ENCODE peak calls at places on chromosomes 2 and 18, in four cellular contexts. N, R, P and V are unnamed samples.

GRCh38 chr2:119574108-119574815 is 30.0 kb downstream of the CFAP221 start:
- DNase-seq in R (no peak), N (no peak), P (no peak), V (no peak)

GRCh38 chr2:10550206-10551001 is 102.3 kb upstream of the ODC1 start:
- DNase-seq in N (peak), P (no peak), R (no peak), V (no peak)

GRCh38 chr2:42239811-42240210 is 70.7 kb downstream of the EML4 start:
- DNase-seq in P (no peak), R (no peak), N (no peak), V (no peak)

GRCh38 chr2:197179744-197180498 is 130.7 kb downstream of the ANKRD44 start:
- DNase-seq in N (peak), R (no peak), P (no peak), V (no peak)

GRCh38 chr2:226600184-226600583 is 199.4 kb downstream of the IRS1 start:
- DNase-seq in P (peak), R (no peak), N (no peak), V (no peak)

GRCh38 chr18:78884502-78884901 is 95.1 kb upstream of the SALL3 start:
- DNase-seq in R (no peak), P (no peak), N (no peak), V (no peak)

GRCh38 chr2:138373993-138374408 is 127.6 kb upstream of the SPOPL start:
- DNase-seq in R (peak), N (peak), P (peak), V (no peak)

GRCh38 chr2:34305587-34305986 is 706.5 kb upstream of the FAM98A start:
- DNase-seq in P (no peak), N (no peak), R (no peak), V (no peak)

DNA sequence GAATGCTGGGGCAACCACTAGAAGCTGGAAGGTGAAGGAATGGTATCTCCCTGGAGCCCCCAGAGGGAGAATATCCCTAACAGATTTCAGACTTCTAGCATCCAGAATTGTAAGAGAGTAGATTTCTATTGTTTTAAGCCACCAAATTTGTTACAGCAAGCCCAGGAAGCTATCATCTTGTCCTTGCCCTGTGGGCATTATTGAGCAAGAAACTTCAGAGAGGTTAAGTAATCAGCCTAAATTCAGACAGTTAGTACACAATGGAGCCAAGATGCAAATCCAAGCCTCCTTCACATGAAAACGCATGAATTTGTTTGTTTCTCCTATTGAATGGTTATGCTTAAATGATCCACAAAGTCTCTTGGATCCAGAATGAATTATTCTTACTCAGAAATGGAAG is 55.3 kb upstream of the TRIB2 start:
- DNase-seq in N (no peak), R (no peak), P (no peak), V (no peak)
- TF ChIP-seq GABPA in N (no peak), R (no peak), P (no peak), V (no peak)

DNA sequence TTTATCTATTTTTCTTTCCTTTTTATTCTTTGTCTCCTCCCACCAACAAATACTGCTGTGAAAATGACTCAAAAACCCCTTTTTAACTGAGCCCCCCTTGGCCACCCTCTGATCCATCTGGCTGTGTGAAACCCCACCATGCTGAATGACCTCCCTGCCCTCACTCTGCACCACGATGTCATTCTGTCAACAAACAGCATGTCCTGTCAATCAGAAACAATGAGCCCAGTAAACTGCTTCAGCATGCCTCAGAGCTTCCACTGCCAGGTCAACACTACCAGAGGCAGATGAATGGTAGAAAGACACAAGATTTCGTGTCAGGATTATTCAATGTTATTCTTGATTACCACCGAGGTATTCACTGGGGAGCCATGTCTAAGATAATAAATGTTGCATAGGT is 76.8 kb downstream of the LRP2 start:
- DNase-seq in P (no peak), R (no peak), N (no peak), V (no peak)
- TF ChIP-seq REST in P (no peak), R (no peak), N (no peak), V (no peak)

GRCh38 chr2:47076586-47077441 is 78.3 kb downstream of the STPG4 start:
- DNase-seq in R (no peak), N (peak), P (peak), V (no peak)
- TF ChIP-seq GABPA in R (no peak), N (peak), P (peak), V (no peak)

GRCh38 chr2:219308142-219309093 is 783 bp downstream of the PTPRN start:
- DNase-seq in N (peak), R (peak), P (peak), V (peak)
- TF ChIP-seq REST in N (peak), R (peak), P (no peak), V (peak)

DNA sequence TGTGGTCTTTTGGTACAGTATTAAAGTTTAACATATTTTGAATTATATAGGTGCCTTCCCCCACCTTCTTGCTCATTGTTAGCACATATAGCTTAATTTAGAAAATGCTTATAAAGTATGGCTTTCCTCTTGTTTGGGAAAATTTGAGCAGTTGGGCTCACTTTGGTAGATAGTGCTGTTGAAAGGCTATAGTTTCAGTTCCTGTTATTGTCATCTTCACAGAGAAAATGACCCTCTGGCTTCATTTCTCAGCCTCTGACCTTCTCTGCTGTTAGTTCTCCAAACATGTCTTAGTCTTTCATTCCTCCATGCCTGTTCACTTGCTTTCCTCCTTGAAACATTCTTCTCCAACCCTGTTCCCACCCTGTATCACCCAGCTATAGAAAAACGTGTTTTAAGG is 200.6 kb downstream of the WDR7 start:
- DNase-seq in P (no peak), N (no peak), R (no peak), V (no peak)
- TF ChIP-seq GABPA in P (no peak), N (no peak), R (no peak), V (no peak)

GRCh38 chr2:27050281-27050995 is 1.0 kb upstream of the AGBL5 start:
- DNase-seq in P (peak), N (peak), R (peak), V (peak)
- TF ChIP-seq REST in P (no peak), N (no peak), R (peak), V (no peak)

GRCh38 chr2:85760371-85760770 is 6.6 kb downstream of the ATOH8 start:
- DNase-seq in N (no peak), P (no peak), R (no peak), V (no peak)
- TF ChIP-seq GABPA in N (no peak), P (no peak), R (no peak), V (no peak)

DNA sequence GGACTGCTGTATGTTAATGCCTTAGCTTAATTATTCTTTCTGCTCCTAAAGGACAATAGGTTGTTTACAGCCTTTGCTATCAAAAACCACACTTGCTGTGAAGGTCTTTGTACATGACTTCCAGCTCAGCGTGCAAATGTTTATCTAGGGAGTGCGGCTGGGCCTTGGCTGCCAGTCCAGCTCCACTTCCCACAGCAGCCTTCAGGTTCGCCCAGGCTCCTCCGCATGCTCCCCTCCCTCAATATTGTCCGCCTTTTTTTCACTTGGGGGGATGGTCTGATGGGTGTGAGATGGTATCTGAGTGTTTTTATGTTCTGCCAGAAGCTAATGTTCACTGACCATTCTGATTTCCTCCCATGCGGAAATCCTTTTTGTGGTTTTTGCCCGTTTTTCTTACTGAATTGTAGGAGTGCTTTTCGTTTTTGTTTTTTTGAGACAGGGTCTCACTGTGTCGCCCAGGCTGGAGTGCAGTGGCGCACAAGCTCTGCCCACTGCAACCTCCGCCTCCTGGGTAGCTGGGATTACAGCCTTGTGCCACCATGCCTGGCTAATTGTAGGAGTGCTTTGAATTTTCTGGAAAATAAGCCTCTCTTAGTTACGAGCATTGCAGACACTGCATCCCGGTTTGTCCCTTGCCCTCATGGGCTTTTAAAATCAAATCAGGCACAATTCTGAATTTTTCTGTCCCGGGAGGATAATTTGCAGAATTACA is 28.8 kb downstream of the SH3BP4 start:
- DNase-seq in N (no peak), R (no peak), P (peak), V (no peak)
- TF ChIP-seq REST in N (no peak), R (no peak), P (no peak), V (no peak)

DNA sequence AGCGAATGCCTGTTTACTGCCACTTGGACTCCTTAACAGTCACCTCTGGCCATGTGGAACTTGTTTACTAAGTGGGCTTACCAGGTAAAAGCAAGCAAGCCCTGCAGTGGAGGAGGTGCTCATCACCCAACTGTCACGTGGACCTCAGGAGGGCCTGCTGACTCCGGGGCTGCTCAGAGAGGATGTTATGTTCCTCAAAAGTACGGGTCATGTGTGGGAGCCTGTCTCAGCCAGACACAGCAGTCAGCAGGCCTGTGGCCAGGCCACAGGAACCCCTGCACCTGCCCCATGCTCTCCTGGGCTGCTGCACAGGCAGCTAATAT is 36.2 kb downstream of the AMER3 start:
- DNase-seq in R (no peak), P (no peak), N (no peak), V (no peak)
- TF ChIP-seq GABPA in R (no peak), P (no peak), N (no peak), V (no peak)

GRCh38 chr2:31107588-31108300 is 30.5 kb downstream of the GALNT14 start:
- DNase-seq in P (no peak), N (no peak), R (no peak), V (no peak)
- TF ChIP-seq REST in P (peak), N (peak), R (no peak), V (peak)